ENCODE peak calls at places on chromosomes 5 and 9, in four cellular contexts. One of them, this sample, is unnamed.

GRCh38 chr5:21173526-21173925 is 1185.5 kb upstream of the CDH18 start:
- DNase-seq in psoas muscle: no peak
- DNase-seq in astrocyte of the cerebellum: no peak
- DNase-seq in T-helper 1 cell: no peak
- DNase-seq in this sample: no peak

GRCh38 chr5:159052282-159053011 is 47.3 kb downstream of the EBF1 start:
- DNase-seq in psoas muscle: no peak
- DNase-seq in astrocyte of the cerebellum: no peak
- DNase-seq in T-helper 1 cell: no peak
- DNase-seq in this sample: no peak

GRCh38 chr9:89427621-89428221 is 70.2 kb downstream of the SEMA4D start:
- DNase-seq in psoas muscle: peak
- DNase-seq in astrocyte of the cerebellum: no peak
- DNase-seq in T-helper 1 cell: no peak
- DNase-seq in this sample: peak

GRCh38 chr5:132446621-132447020 is 44.0 kb downstream of the IRF1 start:
- DNase-seq in psoas muscle: peak
- DNase-seq in astrocyte of the cerebellum: peak
- DNase-seq in T-helper 1 cell: no peak
- DNase-seq in this sample: no peak

GRCh38 chr9:134925011-134925511 is 7.3 kb upstream of the FCN1 start:
- DNase-seq in psoas muscle: peak
- DNase-seq in astrocyte of the cerebellum: no peak
- DNase-seq in T-helper 1 cell: no peak
- DNase-seq in this sample: no peak

GRCh38 chr5:148875205-148875875 is 48.9 kb downstream of the ADRB2 start:
- DNase-seq in psoas muscle: no peak
- DNase-seq in astrocyte of the cerebellum: no peak
- DNase-seq in T-helper 1 cell: no peak
- DNase-seq in this sample: no peak

GRCh38 chr5:173494446-173494845 is 122.0 kb downstream of the BOD1 start:
- DNase-seq in psoas muscle: no peak
- DNase-seq in astrocyte of the cerebellum: no peak
- DNase-seq in T-helper 1 cell: no peak
- DNase-seq in this sample: no peak

GRCh38 chr9:71863652-71864051 is 47.3 kb downstream of the ABHD17B start:
- DNase-seq in psoas muscle: no peak
- DNase-seq in astrocyte of the cerebellum: peak
- DNase-seq in T-helper 1 cell: no peak
- DNase-seq in this sample: no peak

GRCh38 chr9:129052592-129052991 is 16.2 kb downstream of the MIGA2 start:
- DNase-seq in psoas muscle: peak
- DNase-seq in astrocyte of the cerebellum: no peak
- DNase-seq in T-helper 1 cell: no peak
- DNase-seq in this sample: no peak

GRCh38 chr5:59542841-59543825 is 350.4 kb downstream of the PDE4D start:
- DNase-seq in psoas muscle: peak
- DNase-seq in astrocyte of the cerebellum: peak
- DNase-seq in T-helper 1 cell: no peak
- DNase-seq in this sample: no peak

This sample was measured in T-cell.